ENCODE peak calls at places on chromosome 19, in five cellular contexts. One of them, this sample, is unnamed.
A peak's percentile ranks its signal among the peaks of the same experiment; 100 is the strongest.

GRCh38 chr19:50894478-50895356 is 16.5 kb downstream of the KLK4 start:
- DNase-seq in stomach: no peak
- DNase-seq in ovary: no peak
- DNase-seq in body of pancreas: no peak
- DNase-seq in esophagus muscularis mucosa: no peak
- DNase-seq in this sample: no peak

GRCh38 chr19:39308531-39309304 is 11.9 kb downstream of the LRFN1 start:
- DNase-seq in stomach: no peak
- DNase-seq in ovary: no peak
- DNase-seq in body of pancreas: no peak
- DNase-seq in esophagus muscularis mucosa: no peak
- DNase-seq in this sample: no peak

GRCh38 chr19:38209152-38209551 is 14.9 kb downstream of the DPF1 start:
- DNase-seq in stomach: no peak
- DNase-seq in ovary: no peak
- DNase-seq in body of pancreas: no peak
- DNase-seq in esophagus muscularis mucosa: no peak
- DNase-seq in this sample: no peak

GRCh38 chr19:17458970-17459369 is 1.8 kb downstream of the NXNL1 start:
- DNase-seq in stomach: no peak
- DNase-seq in ovary: no peak
- DNase-seq in body of pancreas: no peak
- DNase-seq in esophagus muscularis mucosa: no peak
- DNase-seq in this sample: no peak

GRCh38 chr19:50803633-50804419 is 13.6 kb downstream of the ACP4 start:
- DNase-seq in stomach: no peak
- DNase-seq in ovary: no peak
- DNase-seq in body of pancreas: no peak
- DNase-seq in esophagus muscularis mucosa: no peak
- DNase-seq in this sample: no peak

GRCh38 chr19:13906525-13906904 is 514 bp downstream of the CC2D1A start:
- DNase-seq in stomach: peak; percentile 63
- DNase-seq in ovary: no peak
- DNase-seq in body of pancreas: peak; percentile 59
- DNase-seq in esophagus muscularis mucosa: no peak
- DNase-seq in this sample: no peak

GRCh38 chr19:3365447-3366103 is 808 bp upstream of the NFIC start:
- DNase-seq in stomach: peak; percentile 67
- DNase-seq in ovary: peak; percentile 67
- DNase-seq in body of pancreas: peak; percentile 82
- DNase-seq in esophagus muscularis mucosa: no peak
- DNase-seq in this sample: peak; percentile 77

GRCh38 chr19:5170329-5170745 is 170.3 kb downstream of the PTPRS start:
- DNase-seq in stomach: peak; percentile 34
- DNase-seq in ovary: no peak
- DNase-seq in body of pancreas: no peak
- DNase-seq in esophagus muscularis mucosa: no peak
- DNase-seq in this sample: no peak

GRCh38 chr19:34224996-34225658 is 29.2 kb upstream of the GARRE1 start:
- DNase-seq in stomach: no peak
- DNase-seq in ovary: no peak
- DNase-seq in body of pancreas: no peak
- DNase-seq in esophagus muscularis mucosa: no peak
- DNase-seq in this sample: no peak

GRCh38 chr19:2249880-2250764 is 999 bp downstream of the AMH start:
- DNase-seq in stomach: no peak
- DNase-seq in ovary: no peak
- DNase-seq in body of pancreas: no peak
- DNase-seq in esophagus muscularis mucosa: no peak
- DNase-seq in this sample: no peak

GRCh38 chr19:2248136-2249009 is 750 bp upstream of the AMH start:
- DNase-seq in stomach: no peak
- DNase-seq in ovary: no peak
- DNase-seq in body of pancreas: no peak
- DNase-seq in esophagus muscularis mucosa: no peak
- DNase-seq in this sample: no peak

GRCh38 chr19:2247433-2248101 is 1.6 kb upstream of the AMH start:
- DNase-seq in stomach: no peak
- DNase-seq in ovary: no peak
- DNase-seq in body of pancreas: no peak
- DNase-seq in esophagus muscularis mucosa: no peak
- DNase-seq in this sample: no peak

GRCh38 chr19:2250765-2251576 is 1.8 kb downstream of the AMH start:
- DNase-seq in stomach: no peak
- DNase-seq in ovary: no peak
- DNase-seq in body of pancreas: no peak
- DNase-seq in esophagus muscularis mucosa: no peak
- DNase-seq in this sample: no peak

DNA sequence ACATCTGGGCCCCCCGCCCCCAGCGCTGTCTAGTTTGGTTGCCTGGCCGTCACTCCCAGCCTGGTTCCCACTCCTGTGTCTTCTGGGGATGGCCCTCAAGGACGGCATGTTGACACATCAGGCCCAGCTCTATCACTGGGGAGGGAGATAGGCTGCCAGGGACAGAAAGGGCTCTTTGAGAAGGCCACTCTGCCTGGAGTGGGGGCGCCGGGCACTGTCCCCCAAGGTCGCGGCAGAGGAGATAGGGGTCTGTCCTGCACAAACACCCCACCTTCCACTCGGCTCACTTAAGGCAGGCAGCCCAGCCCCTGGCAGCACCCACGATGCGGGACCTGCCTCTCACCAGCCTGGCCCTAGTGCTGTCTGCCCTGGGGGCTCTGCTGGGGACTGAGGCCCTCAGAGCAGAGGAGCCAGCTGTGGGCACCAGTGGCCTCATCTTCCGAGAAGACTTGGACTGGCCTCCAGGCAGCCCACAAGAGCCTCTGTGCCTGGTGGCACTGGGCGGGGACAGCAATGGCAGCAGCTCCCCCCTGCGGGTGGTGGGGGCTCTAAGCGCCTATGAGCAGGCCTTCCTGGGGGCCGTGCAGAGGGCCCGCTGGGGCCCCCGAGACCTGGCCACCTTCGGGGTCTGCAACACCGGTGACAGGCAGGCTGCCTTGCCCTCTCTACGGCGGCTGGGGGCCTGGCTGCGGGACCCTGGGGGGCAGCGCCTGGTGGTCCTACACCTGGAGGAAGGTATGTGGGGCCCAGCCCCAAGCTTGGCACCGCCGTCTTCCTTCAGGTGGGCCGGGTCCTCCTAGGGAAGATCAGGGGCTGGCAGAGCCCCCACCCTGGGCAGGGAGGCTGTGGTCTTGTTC is at the start of gene AMH:
- DNase-seq in stomach: no peak
- DNase-seq in ovary: no peak
- DNase-seq in body of pancreas: no peak
- DNase-seq in esophagus muscularis mucosa: no peak
- DNase-seq in this sample: no peak
- TF ChIP-seq POLR2A in stomach: no peak
- TF ChIP-seq POLR2A in ovary: no peak
- TF ChIP-seq POLR2A in body of pancreas: no peak
- TF ChIP-seq POLR2A in esophagus muscularis mucosa: no peak
- TF ChIP-seq POLR2A in this sample: no peak

DNA sequence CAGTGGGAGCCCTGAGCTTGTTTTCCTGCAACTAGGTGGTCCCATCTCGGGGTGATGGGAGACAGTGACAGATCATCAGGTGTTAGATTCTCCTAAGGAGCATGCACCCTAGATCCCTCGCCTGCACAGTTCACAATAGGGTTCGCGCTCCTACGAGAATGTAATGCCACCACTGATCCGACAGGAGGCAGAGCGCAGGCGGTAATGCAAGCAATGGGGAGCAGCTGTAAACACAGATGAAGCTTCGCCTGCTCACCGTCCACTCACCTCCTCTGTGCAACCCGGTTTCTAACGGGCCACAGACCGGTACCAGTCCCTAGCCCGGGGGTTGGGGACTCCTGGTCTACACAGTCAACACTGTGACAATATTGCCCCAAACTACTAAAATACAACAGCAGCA is 38.8 kb downstream of the CARD8 start:
- DNase-seq in stomach: no peak
- DNase-seq in ovary: no peak
- DNase-seq in body of pancreas: no peak
- DNase-seq in esophagus muscularis mucosa: no peak
- DNase-seq in this sample: no peak
- TF ChIP-seq CTCF in stomach: no peak
- TF ChIP-seq CTCF in ovary: no peak
- TF ChIP-seq CTCF in body of pancreas: no peak
- TF ChIP-seq CTCF in esophagus muscularis mucosa: no peak
- TF ChIP-seq CTCF in this sample: no peak

GRCh38 chr19:9621156-9622037 is at the start of gene ZNF561:
- DNase-seq in stomach: peak; percentile 84
- DNase-seq in ovary: peak; percentile 83
- DNase-seq in body of pancreas: peak; percentile 87
- DNase-seq in esophagus muscularis mucosa: peak; percentile 95
- DNase-seq in this sample: peak; percentile 87
- TF ChIP-seq POLR2A in stomach: no peak
- TF ChIP-seq POLR2A in ovary: no peak
- TF ChIP-seq POLR2A in body of pancreas: peak; percentile 60
- TF ChIP-seq POLR2A in esophagus muscularis mucosa: no peak
- TF ChIP-seq POLR2A in this sample: no peak

GRCh38 chr19:19637523-19638251 is 5.8 kb downstream of the GMIP start:
- DNase-seq in stomach: peak; percentile 38
- DNase-seq in ovary: no peak
- DNase-seq in body of pancreas: no peak
- DNase-seq in esophagus muscularis mucosa: no peak
- DNase-seq in this sample: no peak
- TF ChIP-seq CTCF in stomach: no peak
- TF ChIP-seq CTCF in ovary: no peak
- TF ChIP-seq CTCF in body of pancreas: no peak
- TF ChIP-seq CTCF in esophagus muscularis mucosa: no peak
- TF ChIP-seq CTCF in this sample: no peak

GRCh38 chr19:6519289-6519688 is 11.5 kb upstream of the TNFSF9 start:
- DNase-seq in stomach: no peak
- DNase-seq in ovary: no peak
- DNase-seq in body of pancreas: no peak
- DNase-seq in esophagus muscularis mucosa: no peak
- DNase-seq in this sample: no peak

GRCh38 chr19:6516659-6517291 is 14.1 kb upstream of the TNFSF9 start:
- DNase-seq in stomach: peak; percentile 92
- DNase-seq in ovary: peak; percentile 79
- DNase-seq in body of pancreas: peak; percentile 89
- DNase-seq in esophagus muscularis mucosa: peak; percentile 93
- DNase-seq in this sample: peak; percentile 96

GRCh38 chr19:6514926-6515325 is 12.8 kb upstream of the TUBB4A start:
- DNase-seq in stomach: no peak
- DNase-seq in ovary: no peak
- DNase-seq in body of pancreas: no peak
- DNase-seq in esophagus muscularis mucosa: no peak
- DNase-seq in this sample: no peak

GRCh38 chr19:6510618-6511017 is 8.5 kb upstream of the TUBB4A start:
- DNase-seq in stomach: no peak
- DNase-seq in ovary: no peak
- DNase-seq in body of pancreas: no peak
- DNase-seq in esophagus muscularis mucosa: no peak
- DNase-seq in this sample: no peak

GRCh38 chr19:6516018-6516658 is 14.0 kb upstream of the TUBB4A start:
- DNase-seq in stomach: peak; percentile 95
- DNase-seq in ovary: peak; percentile 66
- DNase-seq in body of pancreas: peak; percentile 99
- DNase-seq in esophagus muscularis mucosa: peak; percentile 96
- DNase-seq in this sample: peak; percentile 96
- TF ChIP-seq POLR2A in stomach: no peak
- TF ChIP-seq POLR2A in ovary: no peak
- TF ChIP-seq POLR2A in body of pancreas: peak; percentile 53
- TF ChIP-seq POLR2A in esophagus muscularis mucosa: no peak
- TF ChIP-seq POLR2A in this sample: no peak

DNA sequence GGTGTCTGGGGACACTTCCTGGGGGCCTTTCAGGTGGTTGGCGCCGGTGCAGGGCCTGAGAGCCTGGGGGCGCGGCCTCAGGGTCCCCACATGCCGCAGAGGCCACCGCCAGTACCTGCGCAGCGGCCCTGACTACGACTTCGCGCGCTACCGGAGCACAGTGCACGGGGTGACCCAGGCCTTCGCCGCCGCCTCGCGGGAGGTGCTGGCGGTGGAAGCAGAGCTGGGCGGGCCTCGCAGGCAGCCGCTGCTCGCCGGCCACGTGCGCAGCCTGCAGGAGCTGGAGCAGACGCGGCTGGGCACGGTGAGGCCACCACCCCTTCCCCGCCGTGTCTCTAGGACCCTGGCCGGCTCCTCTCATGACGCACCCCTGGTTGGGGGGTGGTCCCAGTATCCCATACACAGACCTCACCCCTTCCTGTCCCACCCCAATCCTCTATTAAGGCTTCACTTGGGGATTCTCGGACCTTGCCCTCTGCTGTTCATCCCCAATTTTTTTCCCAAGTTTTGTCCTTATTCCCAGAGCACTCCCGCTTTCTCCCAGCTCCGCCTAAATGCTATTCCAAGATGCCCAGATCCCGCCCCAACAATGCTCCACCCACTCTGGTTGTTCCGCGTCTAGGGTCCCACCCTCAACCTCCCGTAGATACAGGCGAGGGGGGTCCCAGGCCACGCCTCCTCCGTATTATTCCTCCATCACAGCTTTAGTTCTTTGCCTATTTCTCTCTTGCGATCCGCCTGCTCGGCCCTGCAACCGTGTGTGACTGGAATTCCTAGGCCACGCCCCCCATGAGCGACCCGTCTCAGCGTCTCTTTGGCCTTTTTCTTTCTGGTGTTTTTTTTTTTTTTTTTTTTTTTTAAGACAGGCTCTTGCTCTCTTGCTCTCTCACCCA is 1.0 kb downstream of the REX1BD start:
- DNase-seq in stomach: peak; percentile 74
- DNase-seq in ovary: peak; percentile 58
- DNase-seq in body of pancreas: peak; percentile 73
- DNase-seq in esophagus muscularis mucosa: no peak
- DNase-seq in this sample: peak; percentile 61
- TF ChIP-seq CTCF in stomach: peak; percentile 28
- TF ChIP-seq CTCF in ovary: peak; percentile 30
- TF ChIP-seq CTCF in body of pancreas: peak; percentile 9
- TF ChIP-seq CTCF in esophagus muscularis mucosa: no peak
- TF ChIP-seq CTCF in this sample: no peak

DNA sequence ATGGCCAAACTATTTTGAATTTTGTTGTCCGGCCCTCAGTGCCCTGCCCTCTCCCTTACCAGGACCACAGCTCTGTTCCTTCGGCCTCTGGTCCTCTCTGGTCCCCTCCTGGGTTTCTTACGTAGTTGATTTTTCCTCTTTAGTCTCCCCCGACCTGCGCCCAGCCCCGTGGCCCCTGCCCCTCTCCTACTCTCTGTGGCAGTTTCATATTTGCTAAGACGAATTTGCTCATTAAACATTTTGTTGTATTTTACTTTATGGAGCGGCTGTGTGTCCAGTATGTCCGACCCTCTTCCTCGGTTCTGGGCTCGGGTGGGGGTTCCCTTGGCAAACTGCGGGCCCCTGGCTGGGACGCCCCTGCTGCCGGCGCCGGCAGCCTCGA is 576 bp upstream of the EPN1 start:
- DNase-seq in stomach: no peak
- DNase-seq in ovary: no peak
- DNase-seq in body of pancreas: no peak
- DNase-seq in esophagus muscularis mucosa: no peak
- DNase-seq in this sample: no peak
- TF ChIP-seq POLR2A in stomach: no peak
- TF ChIP-seq POLR2A in ovary: no peak
- TF ChIP-seq POLR2A in body of pancreas: no peak
- TF ChIP-seq POLR2A in esophagus muscularis mucosa: no peak
- TF ChIP-seq POLR2A in this sample: no peak

GRCh38 chr19:42423462-42424344 is 3.5 kb downstream of the LIPE start:
- DNase-seq in stomach: peak; percentile 87
- DNase-seq in ovary: peak; percentile 76
- DNase-seq in body of pancreas: peak; percentile 91
- DNase-seq in esophagus muscularis mucosa: peak; percentile 96
- DNase-seq in this sample: peak; percentile 93
- TF ChIP-seq CTCF in stomach: peak; percentile 14
- TF ChIP-seq CTCF in ovary: no peak
- TF ChIP-seq CTCF in body of pancreas: no peak
- TF ChIP-seq CTCF in esophagus muscularis mucosa: no peak
- TF ChIP-seq CTCF in this sample: no peak

This sample was measured in heart left ventricle.